ENCODE peak calls at places on chromosomes 11 and 22, in nine cellular contexts. O is AG09319, B is A549, T is B cell, U is cardiac fibroblast, N is AG10803, S is right atrium auricular region, F is HL-60, J is lower lobe of right lung. W is an unnamed sample.

GRCh38 chr11:62665075-62665629 is at the start of the genes C11orf98 and CSKMT:
- DNase-seq in F (peak), J (peak), B (peak), T (peak), U (peak), S (peak), N (peak), O (peak), W (peak)

GRCh38 chr11:27295928-27296327 is 67.1 kb downstream of the CCDC34 start:
- DNase-seq in T (no peak), B (no peak), U (no peak), F (no peak), N (no peak), S (no peak), O (no peak), J (no peak), W (no peak)

GRCh38 chr22:43216738-43217137 is 29.8 kb upstream of the TTLL12 start:
- DNase-seq in B (no peak), N (no peak), S (no peak), J (no peak), F (no peak), T (no peak), O (no peak), U (no peak), W (no peak)

GRCh38 chr11:7457211-7457610 is 28.1 kb upstream of the OLFML1 start:
- DNase-seq in S (no peak), N (peak), B (no peak), O (no peak), F (no peak), T (no peak), U (peak), J (no peak), W (no peak)

GRCh38 chr22:45968003-45968650 is 8.8 kb downstream of the WNT7B start:
- DNase-seq in B (no peak), U (no peak), F (no peak), N (no peak), S (no peak), O (no peak), T (no peak), J (no peak), W (no peak)

GRCh38 chr11:62879554-62879953 is 1.1 kb upstream of the SLC3A2 start:
- DNase-seq in S (peak), J (no peak), F (no peak), T (no peak), O (no peak), B (no peak), U (peak), N (no peak), W (no peak)

GRCh38 chr22:35409783-35410662 is 10.1 kb downstream of the MCM5 start:
- DNase-seq in T (peak), U (peak), B (no peak), N (no peak), F (peak), S (peak), J (peak), O (no peak), W (peak)

GRCh38 chr22:31086703-31087330 is 5.7 kb downstream of the SMTN start:
- DNase-seq in N (no peak), T (no peak), B (no peak), S (no peak), U (no peak), J (no peak), O (no peak), F (no peak), W (peak)

GRCh38 chr11:131685206-131685605 is 314.8 kb downstream of the NTM start:
- DNase-seq in J (no peak), B (no peak), U (no peak), F (no peak), T (no peak), S (no peak), N (no peak), O (no peak), W (no peak)

GRCh38 chr22:39598017-39598965 is 27.7 kb downstream of the CACNA1I start:
- DNase-seq in N (no peak), F (no peak), S (no peak), O (no peak), B (peak), J (peak), U (no peak), T (peak), W (peak)

GRCh38 chr11:127493330-127493729 is 492.8 kb upstream of the KIRREL3 start:
- DNase-seq in F (no peak), N (peak), O (no peak), T (no peak), B (no peak), J (no peak), U (no peak), S (no peak), W (no peak)

GRCh38 chr22:33240901-33241300 is 182.7 kb upstream of the SYN3 start:
- DNase-seq in S (no peak), B (no peak), T (no peak), J (no peak), N (peak), F (no peak), O (no peak), U (peak), W (no peak)

GRCh38 chr11:114075891-114076441 is 16.5 kb downstream of the ZBTB16 start:
- DNase-seq in U (peak), N (peak), J (no peak), O (no peak), T (no peak), S (no peak), F (no peak), B (peak), W (peak)

GRCh38 chr22:45223304-45224117 is 17.2 kb downstream of the KIAA0930 start:
- DNase-seq in T (no peak), B (no peak), N (no peak), J (no peak), F (no peak), O (no peak), U (no peak), S (no peak), W (no peak)

GRCh38 chr11:72439455-72439854 is 5.1 kb upstream of the CLPB start:
- DNase-seq in J (no peak), S (no peak), N (peak), F (no peak), B (no peak), T (no peak), U (peak), O (no peak), W (no peak)

GRCh38 chr11:1566381-1567051 is 5.6 kb downstream of the DUSP8 start:
- DNase-seq in O (no peak), J (no peak), F (no peak), U (no peak), S (no peak), T (no peak), B (no peak), N (no peak), W (no peak)
- TF ChIP-seq CTCF in O (no peak), J (no peak), F (peak), U (no peak), S (no peak), T (no peak), B (peak), N (no peak), W (peak)

GRCh38 chr11:17275376-17276235 is 933 bp upstream of the NUCB2 start:
- DNase-seq in N (no peak), J (no peak), B (no peak), T (no peak), U (no peak), O (no peak), F (no peak), S (no peak), W (no peak)

GRCh38 chr11:17280494-17281127 is 4.1 kb downstream of the NUCB2 start:
- DNase-seq in S (no peak), U (no peak), N (peak), F (no peak), T (no peak), B (no peak), J (no peak), O (no peak), W (no peak)

GRCh38 chr11:17276236-17277023 is at the start of gene NUCB2:
- DNase-seq in B (peak), N (peak), T (peak), F (peak), S (peak), U (peak), O (peak), J (peak), W (peak)

GRCh38 chr11:17273668-17274321 is 2.7 kb upstream of the NUCB2 start:
- DNase-seq in O (no peak), S (no peak), F (peak), N (no peak), B (no peak), U (no peak), J (no peak), T (no peak), W (no peak)

GRCh38 chr11:17277024-17277584 is 565 bp downstream of the NUCB2 start:
- DNase-seq in B (peak), U (peak), O (no peak), F (peak), T (no peak), J (no peak), N (peak), S (no peak), W (peak)
- TF ChIP-seq CTCF in B (no peak), U (no peak), O (no peak), F (no peak), T (no peak), J (no peak), N (no peak), S (no peak), W (no peak)

DNA sequence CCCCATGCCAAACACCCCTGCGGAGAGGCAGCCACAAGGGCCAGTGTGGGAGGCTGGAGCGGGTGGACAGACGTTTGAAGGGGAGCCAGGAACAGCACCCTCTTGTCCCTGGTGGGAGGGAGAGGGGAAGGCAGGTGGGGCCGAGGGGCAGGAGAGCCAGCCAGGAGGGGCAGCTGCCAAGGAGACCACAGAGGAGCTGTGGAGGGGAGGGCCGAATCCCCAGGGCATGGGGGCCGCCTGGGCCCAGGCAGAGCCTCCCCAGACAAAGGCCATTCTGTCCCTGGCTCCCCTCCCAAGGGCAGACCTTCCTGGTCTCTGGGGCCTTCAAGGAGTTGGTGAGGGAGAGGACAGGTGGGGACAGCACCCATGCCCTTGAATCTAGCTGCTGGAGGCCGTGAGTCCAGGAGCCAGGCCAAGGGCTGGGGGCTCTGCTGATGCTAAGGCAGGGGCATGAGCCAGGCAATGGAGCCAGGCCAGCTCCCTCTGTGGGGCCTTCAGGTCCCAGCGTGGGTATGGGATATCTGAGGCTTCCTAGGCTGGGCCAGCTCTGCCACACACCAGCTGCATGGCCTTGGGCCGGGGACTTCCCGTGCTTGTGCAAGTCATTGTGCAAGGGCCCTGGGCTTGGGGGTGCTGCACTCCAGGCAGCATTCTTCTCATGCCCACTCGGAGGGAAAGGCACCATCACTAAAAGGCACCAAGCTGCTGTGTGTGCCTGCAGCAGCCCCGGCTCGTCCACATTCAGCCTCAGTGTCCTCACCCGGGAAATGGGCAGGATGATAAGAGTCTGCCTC is 11.4 kb downstream of the EMID1 start:
- DNase-seq in T (peak), B (no peak), N (peak), U (peak), S (no peak), O (peak), J (no peak), F (peak), W (no peak)
- TF ChIP-seq CTCF in T (no peak), B (no peak), N (no peak), U (no peak), S (no peak), O (no peak), J (no peak), F (no peak), W (no peak)

GRCh38 chr11:67484847-67485311 is 2.1 kb downstream of the AIP start:
- DNase-seq in U (no peak), F (peak), J (peak), B (no peak), T (peak), N (no peak), O (no peak), S (no peak), W (no peak)

GRCh38 chr11:67483498-67483798 is 622 bp downstream of the AIP start:
- DNase-seq in O (no peak), N (no peak), S (no peak), B (no peak), J (no peak), F (no peak), T (no peak), U (no peak), W (no peak)

GRCh38 chr11:67483901-67484665 is 1.3 kb downstream of the AIP start:
- DNase-seq in J (no peak), N (no peak), T (no peak), U (no peak), S (no peak), F (no peak), O (no peak), B (no peak), W (no peak)

GRCh38 chr11:67482275-67482735 is 521 bp upstream of the AIP start:
- DNase-seq in O (no peak), B (no peak), F (no peak), J (no peak), S (no peak), N (no peak), U (no peak), T (no peak), W (no peak)

DNA sequence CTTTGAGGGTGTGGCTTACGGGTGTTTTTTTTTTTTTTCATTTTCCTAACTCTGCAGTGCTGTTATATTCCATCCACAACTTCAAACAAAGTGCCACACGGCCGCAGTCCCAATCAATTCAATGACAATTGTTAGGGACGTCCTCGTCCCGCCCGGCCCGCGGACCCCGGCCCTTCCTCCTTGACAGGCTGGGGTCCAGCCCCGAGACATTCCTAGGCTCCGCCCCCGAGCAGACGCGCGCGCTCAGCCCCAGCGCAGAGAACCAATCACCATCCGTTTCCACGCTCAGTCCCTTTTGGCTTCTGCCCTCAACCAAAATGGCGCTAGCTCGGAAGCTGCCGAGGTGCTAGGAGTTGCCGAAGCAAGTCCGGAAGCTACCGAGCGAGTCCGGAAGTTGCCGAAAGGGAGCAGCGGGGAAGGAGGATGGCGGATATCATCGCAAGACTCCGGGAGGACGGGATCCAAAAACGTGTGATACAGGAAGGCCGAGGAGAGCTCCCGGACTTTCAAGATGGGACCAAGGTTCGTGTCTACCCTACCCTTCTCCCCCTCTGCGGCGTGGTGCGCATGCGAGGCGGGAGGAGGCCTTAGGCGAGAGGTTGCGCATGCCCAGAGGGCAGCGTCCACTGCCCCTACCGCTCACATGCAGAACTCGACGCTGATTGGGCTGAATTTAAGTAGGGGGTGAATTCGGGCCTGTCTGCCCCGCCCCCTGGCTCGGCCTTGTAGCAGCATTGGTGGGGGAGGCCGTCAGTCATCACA is at the start of gene AIP:
- DNase-seq in O (peak), U (peak), N (peak), T (peak), B (peak), F (peak), J (peak), S (peak), W (peak)
- TF ChIP-seq CTCF in O (no peak), U (peak), N (peak), T (no peak), B (no peak), F (no peak), J (peak), S (no peak), W (peak)

GRCh38 chr11:125123947-125124633 is 12.7 kb upstream of the TMEM218 start:
- DNase-seq in J (peak), T (peak), F (peak), N (peak), S (peak), O (peak), U (peak), B (peak), W (no peak)
- TF ChIP-seq CTCF in J (peak), T (peak), F (peak), N (peak), S (peak), O (peak), U (peak), B (peak), W (no peak)

GRCh38 chr22:25061605-25062377 is 109.3 kb downstream of the KIAA1671 start:
- DNase-seq in J (no peak), F (no peak), S (no peak), N (no peak), B (no peak), O (no peak), U (no peak), T (no peak), W (no peak)

GRCh38 chr22:25061134-25061533 is 108.6 kb downstream of the KIAA1671 start:
- DNase-seq in F (no peak), T (no peak), J (no peak), B (no peak), O (no peak), U (no peak), S (no peak), N (no peak), W (no peak)

GRCh38 chr22:25059438-25059837 is 106.9 kb downstream of the KIAA1671 start:
- DNase-seq in N (no peak), U (no peak), S (no peak), B (no peak), T (no peak), O (no peak), J (no peak), F (no peak), W (no peak)

GRCh38 chr22:25062378-25063095 is 110.0 kb downstream of the KIAA1671 start:
- DNase-seq in N (no peak), F (no peak), B (no peak), U (no peak), S (no peak), T (no peak), J (no peak), O (no peak), W (no peak)

GRCh38 chr22:25060522-25061071 is 108.1 kb downstream of the KIAA1671 start:
- DNase-seq in B (no peak), S (no peak), J (no peak), O (no peak), N (no peak), U (no peak), F (no peak), T (no peak), W (no peak)
- TF ChIP-seq CTCF in B (no peak), S (peak), J (peak), O (no peak), N (no peak), U (no peak), F (no peak), T (no peak), W (no peak)

DNA sequence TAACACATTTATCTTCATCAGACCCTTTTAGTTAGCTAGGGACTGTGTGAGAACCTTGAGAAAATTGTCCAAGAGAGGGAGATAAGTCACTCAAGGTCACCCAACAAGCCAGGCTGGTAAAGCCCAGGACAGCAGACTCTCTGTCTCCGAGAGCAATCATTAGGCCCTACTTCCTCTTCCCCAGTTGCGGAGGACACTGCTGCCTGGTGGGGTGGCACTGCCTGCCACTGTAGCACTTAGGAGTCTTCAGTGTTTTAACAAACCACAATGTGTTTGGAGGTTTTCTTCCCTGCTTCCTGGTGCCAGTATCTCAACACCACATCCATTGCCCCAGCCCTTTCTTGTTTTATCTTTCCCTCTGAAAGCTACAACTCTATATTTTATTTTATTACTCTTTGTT is 132.1 kb upstream of the LDLRAD3 start:
- DNase-seq in T (no peak), B (no peak), O (no peak), F (no peak), N (no peak), S (no peak), J (no peak), U (no peak), W (no peak)
- TF ChIP-seq CTCF in T (no peak), B (no peak), O (no peak), F (no peak), N (no peak), S (peak), J (no peak), U (no peak), W (no peak)

DNA sequence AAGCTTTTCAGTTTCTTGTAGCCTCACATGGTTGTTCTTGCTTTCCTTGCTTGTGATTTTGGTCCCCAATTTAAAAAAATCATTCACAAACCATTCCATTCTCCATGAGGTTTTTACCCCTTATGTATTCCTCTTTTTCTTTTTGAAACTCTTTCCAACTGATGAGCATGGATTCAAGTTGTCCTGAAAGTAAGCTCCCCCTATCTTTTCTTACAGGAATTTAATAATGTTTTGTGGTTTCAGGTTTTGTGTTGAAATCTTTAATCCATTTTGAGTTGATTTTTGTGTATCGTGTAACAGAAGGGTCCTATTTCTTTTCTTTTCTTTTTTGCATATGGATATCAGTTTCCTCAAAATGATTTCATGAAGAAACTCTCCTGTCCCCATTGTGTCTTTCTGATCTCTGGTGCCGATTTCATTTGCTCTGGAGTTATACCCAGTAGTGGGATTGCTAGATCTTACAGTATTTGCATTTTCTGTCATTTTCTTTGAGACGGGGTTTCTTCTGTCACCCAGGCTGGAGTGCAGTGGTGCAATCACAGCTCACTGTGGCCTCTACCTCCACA is 58.5 kb downstream of the LRRC74B start:
- DNase-seq in B (no peak), U (no peak), S (no peak), F (no peak), T (no peak), J (no peak), O (no peak), N (no peak), W (no peak)
- TF ChIP-seq CTCF in B (no peak), U (no peak), S (no peak), F (no peak), T (no peak), J (no peak), O (no peak), N (peak), W (no peak)

W was measured in GM13977.